ENCODE peak calls at places on chromosomes 6 and 20, in six cellular contexts. Z, X, H, T, P and K are unnamed samples.

GRCh38 chr20:51800769-51801219 is 1.5 kb downstream of the SALL4 start:
- DNase-seq in Z (no peak), X (peak; percentile 56), H (no peak), T (no peak), P (no peak), K (no peak)

GRCh38 chr6:29425075-29425474 is 10.3 kb downstream of the OR12D1 start:
- DNase-seq in Z (no peak), X (no peak), H (no peak), T (no peak), P (no peak), K (no peak)

GRCh38 chr20:35604444-35604750 is 11.2 kb upstream of the SPAG4 start:
- DNase-seq in Z (no peak), X (peak; percentile 55), H (no peak), T (peak; percentile 51), P (no peak), K (no peak)

GRCh38 chr20:18615020-18615652 is 27.3 kb downstream of the DTD1 start:
- DNase-seq in Z (no peak), X (no peak), H (no peak), T (no peak), P (no peak), K (no peak)

GRCh38 chr6:44851176-44851575 is 463.7 kb downstream of the CDC5L start:
- DNase-seq in Z (no peak), X (no peak), H (no peak), T (no peak), P (no peak), K (no peak)

GRCh38 chr20:23602261-23602660 is 3.5 kb downstream of the CST9 start:
- DNase-seq in Z (peak; percentile 68), X (no peak), H (no peak), T (no peak), P (no peak), K (no peak)

GRCh38 chr6:153673214-153673613 is 365.8 kb upstream of the OPRM1 start:
- DNase-seq in Z (no peak), X (no peak), H (no peak), T (no peak), P (no peak), K (no peak)

GRCh38 chr20:49508435-49509199 is 26.1 kb upstream of the KCNB1 start:
- DNase-seq in Z (no peak), X (peak; percentile 52), H (no peak), T (peak; percentile 70), P (no peak), K (no peak)

GRCh38 chr6:22766979-22767378 is 197.6 kb downstream of the HDGFL1 start:
- DNase-seq in Z (no peak), X (no peak), H (no peak), T (peak; percentile 24), P (no peak), K (no peak)

GRCh38 chr6:49516147-49516505 is 16.4 kb downstream of the GLYATL3 start:
- DNase-seq in Z (no peak), X (no peak), H (no peak), T (no peak), P (no peak), K (no peak)

GRCh38 chr6:155171109-155171746 is 92.6 kb upstream of the CLDN20 start:
- DNase-seq in Z (peak; percentile 56), X (peak; percentile 14), H (peak; percentile 68), T (no peak), P (peak; percentile 68), K (no peak)

GRCh38 chr20:53660078-53660909 is 66.7 kb upstream of the ZNF217 start:
- DNase-seq in Z (no peak), X (peak; percentile 21), H (no peak), T (no peak), P (no peak), K (peak; percentile 8)